ENCODE peak calls at places on chromosome 11, in six cellular contexts. One of them, this sample, is unnamed.

GRCh38 chr11:120013325-120014250 is 124.3 kb downstream of the TRIM29 start:
- DNase-seq in neuronal stem cell: peak; percentile 54
- DNase-seq in psoas muscle: no peak
- DNase-seq in activated CD4-positive, alpha-beta T cell treated with anti-CD3 and anti-CD28 coated beads for 24 hours: no peak
- DNase-seq in stimulated activated CD8-positive, alpha-beta memory T cell treated with anti-CD3 and anti-CD28 coated beads, Interleukin-12 subunit alpha, Interleukin-12 subunit beta, amount 100 ng/mL, for 1 hour: no peak
- DNase-seq in activated effector memory CD4-positive, alpha-beta T cell treated with anti-CD3 and anti-CD28 coated beads, Interleukin-2, amount 50 U/mL, for 16 hours: no peak
- DNase-seq in this sample: no peak

GRCh38 chr11:64131657-64132387 is 34.1 kb downstream of the MACROD1 start:
- DNase-seq in neuronal stem cell: no peak
- DNase-seq in psoas muscle: no peak
- DNase-seq in activated CD4-positive, alpha-beta T cell treated with anti-CD3 and anti-CD28 coated beads for 24 hours: no peak
- DNase-seq in stimulated activated CD8-positive, alpha-beta memory T cell treated with anti-CD3 and anti-CD28 coated beads, Interleukin-12 subunit alpha, Interleukin-12 subunit beta, amount 100 ng/mL, for 1 hour: no peak
- DNase-seq in activated effector memory CD4-positive, alpha-beta T cell treated with anti-CD3 and anti-CD28 coated beads, Interleukin-2, amount 50 U/mL, for 16 hours: no peak
- DNase-seq in this sample: no peak

GRCh38 chr11:72224587-72225410 is at the start of gene INPPL1:
- DNase-seq in neuronal stem cell: no peak
- DNase-seq in psoas muscle: peak; percentile 78
- DNase-seq in activated CD4-positive, alpha-beta T cell treated with anti-CD3 and anti-CD28 coated beads for 24 hours: no peak
- DNase-seq in stimulated activated CD8-positive, alpha-beta memory T cell treated with anti-CD3 and anti-CD28 coated beads, Interleukin-12 subunit alpha, Interleukin-12 subunit beta, amount 100 ng/mL, for 1 hour: no peak
- DNase-seq in activated effector memory CD4-positive, alpha-beta T cell treated with anti-CD3 and anti-CD28 coated beads, Interleukin-2, amount 50 U/mL, for 16 hours: peak; percentile 79
- DNase-seq in this sample: no peak

GRCh38 chr11:72012897-72013721 is 14.4 kb downstream of the IL18BP start:
- DNase-seq in neuronal stem cell: no peak
- DNase-seq in psoas muscle: peak; percentile 89
- DNase-seq in activated CD4-positive, alpha-beta T cell treated with anti-CD3 and anti-CD28 coated beads for 24 hours: no peak
- DNase-seq in stimulated activated CD8-positive, alpha-beta memory T cell treated with anti-CD3 and anti-CD28 coated beads, Interleukin-12 subunit alpha, Interleukin-12 subunit beta, amount 100 ng/mL, for 1 hour: no peak
- DNase-seq in activated effector memory CD4-positive, alpha-beta T cell treated with anti-CD3 and anti-CD28 coated beads, Interleukin-2, amount 50 U/mL, for 16 hours: peak; percentile 46
- DNase-seq in this sample: no peak

GRCh38 chr11:14259186-14259784 is 99.7 kb downstream of the RRAS2 start:
- DNase-seq in neuronal stem cell: no peak
- DNase-seq in psoas muscle: no peak
- DNase-seq in activated CD4-positive, alpha-beta T cell treated with anti-CD3 and anti-CD28 coated beads for 24 hours: no peak
- DNase-seq in stimulated activated CD8-positive, alpha-beta memory T cell treated with anti-CD3 and anti-CD28 coated beads, Interleukin-12 subunit alpha, Interleukin-12 subunit beta, amount 100 ng/mL, for 1 hour: no peak
- DNase-seq in activated effector memory CD4-positive, alpha-beta T cell treated with anti-CD3 and anti-CD28 coated beads, Interleukin-2, amount 50 U/mL, for 16 hours: no peak
- DNase-seq in this sample: no peak

GRCh38 chr11:85663080-85663729 is 1.7 kb downstream of the CREBZF start:
- DNase-seq in neuronal stem cell: no peak
- DNase-seq in psoas muscle: no peak
- DNase-seq in activated CD4-positive, alpha-beta T cell treated with anti-CD3 and anti-CD28 coated beads for 24 hours: no peak
- DNase-seq in stimulated activated CD8-positive, alpha-beta memory T cell treated with anti-CD3 and anti-CD28 coated beads, Interleukin-12 subunit alpha, Interleukin-12 subunit beta, amount 100 ng/mL, for 1 hour: no peak
- DNase-seq in activated effector memory CD4-positive, alpha-beta T cell treated with anti-CD3 and anti-CD28 coated beads, Interleukin-2, amount 50 U/mL, for 16 hours: no peak
- DNase-seq in this sample: no peak

GRCh38 chr11:62193954-62194353 is 3.9 kb downstream of the SCGB1D1 start:
- DNase-seq in neuronal stem cell: peak; percentile 20
- DNase-seq in psoas muscle: no peak
- DNase-seq in activated CD4-positive, alpha-beta T cell treated with anti-CD3 and anti-CD28 coated beads for 24 hours: no peak
- DNase-seq in stimulated activated CD8-positive, alpha-beta memory T cell treated with anti-CD3 and anti-CD28 coated beads, Interleukin-12 subunit alpha, Interleukin-12 subunit beta, amount 100 ng/mL, for 1 hour: no peak
- DNase-seq in activated effector memory CD4-positive, alpha-beta T cell treated with anti-CD3 and anti-CD28 coated beads, Interleukin-2, amount 50 U/mL, for 16 hours: no peak
- DNase-seq in this sample: no peak

GRCh38 chr11:101323997-101324396 is 194.4 kb upstream of the PGR start:
- DNase-seq in neuronal stem cell: peak; percentile 8
- DNase-seq in psoas muscle: no peak
- DNase-seq in activated CD4-positive, alpha-beta T cell treated with anti-CD3 and anti-CD28 coated beads for 24 hours: no peak
- DNase-seq in stimulated activated CD8-positive, alpha-beta memory T cell treated with anti-CD3 and anti-CD28 coated beads, Interleukin-12 subunit alpha, Interleukin-12 subunit beta, amount 100 ng/mL, for 1 hour: no peak
- DNase-seq in activated effector memory CD4-positive, alpha-beta T cell treated with anti-CD3 and anti-CD28 coated beads, Interleukin-2, amount 50 U/mL, for 16 hours: no peak
- DNase-seq in this sample: no peak

GRCh38 chr11:22304337-22304961 is 33.7 kb upstream of the SLC17A6 start:
- DNase-seq in neuronal stem cell: no peak
- DNase-seq in psoas muscle: no peak
- DNase-seq in activated CD4-positive, alpha-beta T cell treated with anti-CD3 and anti-CD28 coated beads for 24 hours: no peak
- DNase-seq in stimulated activated CD8-positive, alpha-beta memory T cell treated with anti-CD3 and anti-CD28 coated beads, Interleukin-12 subunit alpha, Interleukin-12 subunit beta, amount 100 ng/mL, for 1 hour: no peak
- DNase-seq in activated effector memory CD4-positive, alpha-beta T cell treated with anti-CD3 and anti-CD28 coated beads, Interleukin-2, amount 50 U/mL, for 16 hours: no peak
- DNase-seq in this sample: no peak